ENCODE peak calls at places on chromosomes 5 and 9, in six cellular contexts. D, B, G, E, C and Q are unnamed samples.

GRCh38 chr5:111068208-111068607 is 3.3 kb upstream of the TSLP start:
- DNase-seq in C (no peak), E (no peak), B (peak; percentile 78), D (peak; percentile 64), G (no peak), Q (no peak)

GRCh38 chr9:135671591-135672041 is 8.5 kb downstream of the LCN9 start:
- DNase-seq in E (peak; percentile 87), G (no peak), C (peak; percentile 21), B (no peak), D (no peak), Q (no peak)

GRCh38 chr9:98455957-98456621 is 200.6 kb upstream of the TBC1D2 start:
- DNase-seq in D (peak; percentile 74), C (no peak), E (no peak), G (no peak), B (no peak), Q (peak; percentile 5)

GRCh38 chr5:139757727-139758509 is 37.7 kb upstream of the PSD2 start:
- DNase-seq in C (no peak), E (no peak), B (no peak), G (no peak), D (no peak), Q (no peak)

GRCh38 chr5:53343187-53343586 is 137.2 kb upstream of the FST start:
- DNase-seq in D (peak; percentile 99), B (peak; percentile 66), E (no peak), C (no peak), G (no peak), Q (no peak)

GRCh38 chr5:167895899-167896659 is 395.4 kb upstream of the WWC1 start:
- DNase-seq in G (no peak), C (no peak), E (no peak), D (no peak), B (no peak), Q (peak; percentile 43)

GRCh38 chr5:59660737-59661136 is 232.8 kb downstream of the PDE4D start:
- DNase-seq in C (no peak), G (no peak), B (peak; percentile 46), D (peak; percentile 2), E (no peak), Q (peak; percentile 25)

GRCh38 chr5:132433141-132433540 is 57.4 kb downstream of the IRF1 start:
- DNase-seq in D (no peak), E (no peak), G (no peak), C (no peak), B (no peak), Q (no peak)

GRCh38 chr9:106111039-106111740 is 416.8 kb downstream of the TMEM38B start:
- DNase-seq in D (no peak), C (no peak), B (no peak), G (no peak), E (no peak), Q (no peak)

GRCh38 chr9:34271618-34272017 is 57.5 kb downstream of the KIF24 start:
- DNase-seq in E (no peak), C (no peak), G (no peak), B (no peak), D (no peak), Q (no peak)

GRCh38 chr9:127991017-127991756 is 10.4 kb upstream of the EEIG1 start:
- DNase-seq in C (no peak), B (no peak), G (no peak), D (no peak), E (no peak), Q (no peak)

GRCh38 chr9:89926167-89926566 is 321.4 kb downstream of the GADD45G start:
- DNase-seq in E (no peak), C (no peak), G (no peak), B (no peak), D (no peak), Q (no peak)
- H4K91ac ChIP-seq in E (no peak overlapping the region), C (no peak overlapping the region), G (no peak overlapping the region), B (no peak overlapping the region), D (no peak overlapping the region), Q (no peak overlapping the region)

GRCh38 chr5:145948921-145949320 is 12.5 kb downstream of the SH3RF2 start:
- DNase-seq in B (no peak), G (no peak), C (no peak), D (no peak), E (no peak), Q (peak; percentile 79)
- H4K91ac ChIP-seq in B (no peak overlapping the region), G (no peak overlapping the region), C (no peak overlapping the region), D (no peak overlapping the region), E (no peak overlapping the region), Q (no peak overlapping the region)

DNA sequence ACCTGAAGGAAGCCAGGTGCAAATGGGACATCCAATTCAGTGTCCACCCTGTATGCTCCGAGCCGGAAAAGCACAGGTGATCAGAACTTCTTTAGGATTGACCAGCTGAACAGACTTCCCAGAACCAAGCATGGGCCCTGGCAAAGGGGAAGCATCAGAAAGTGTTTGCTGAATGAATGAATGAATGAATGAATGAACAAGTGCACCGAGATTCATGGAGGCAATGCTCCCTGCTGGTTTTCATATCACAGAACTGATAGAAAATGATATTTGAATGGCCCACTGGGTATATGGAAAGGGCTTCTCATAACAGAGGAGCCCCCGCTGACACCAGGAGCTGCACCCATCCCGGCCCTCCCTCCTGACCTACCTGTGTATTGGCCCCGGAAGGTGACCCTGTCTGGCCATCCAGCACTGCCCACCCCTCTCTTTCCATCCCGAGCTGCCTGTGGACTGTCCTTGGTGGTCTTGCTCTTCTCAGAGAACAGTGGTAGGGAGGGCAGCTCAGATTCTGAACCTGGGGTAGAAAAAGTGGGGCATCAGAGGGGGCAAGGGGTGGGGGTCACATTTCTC is 15.9 kb downstream of the ORM2 start:
- DNase-seq in D (no peak), B (no peak), E (no peak), G (no peak), C (no peak), Q (no peak)
- H4K91ac ChIP-seq in D (no peak overlapping the region), B (no peak overlapping the region), E (no peak overlapping the region), G (no peak overlapping the region), C (no peak overlapping the region), Q (no peak overlapping the region)

GRCh38 chr5:76314643-76315042 is 88.4 kb upstream of the IQGAP2 start:
- DNase-seq in C (no peak), E (no peak), D (no peak), G (no peak), B (no peak), Q (no peak)
- H4K91ac ChIP-seq in C (no peak overlapping the region), E (no peak overlapping the region), D (no peak overlapping the region), G (no peak overlapping the region), B (no peak overlapping the region), Q (no peak overlapping the region)